ENCODE peak calls at places on chromosomes 16 and 17, in ten cellular contexts. X is progenitor cell of endocrine pancreas, S is esophagus muscularis mucosa, K is Peyer's patch, W is breast epithelium, R is heart right ventricle, B is uterus, E is psoas muscle, V is fibroblast of villous mesenchyme, Y is A549. J is an unnamed sample.

GRCh38 chr17:7794063-7794663 is 39.9 kb upstream of the KDM6B start:
- DNase-seq in X (no peak), S (no peak), K (no peak), W (no peak), R (no peak), B (no peak), E (no peak), V (no peak), Y (no peak), J (no peak)

GRCh38 chr17:42920922-42921321 is 20.3 kb downstream of the G6PC1 start:
- DNase-seq in X (no peak), S (no peak), K (no peak), W (no peak), R (peak; percentile 73), B (peak; percentile 58), E (peak; percentile 15), V (no peak), Y (no peak), J (no peak)

GRCh38 chr17:75557852-75558665 is 29.5 kb upstream of the MYO15B start:
- DNase-seq in X (no peak), S (no peak), K (peak; percentile 52), W (no peak), R (no peak), B (no peak), E (no peak), V (no peak), Y (no peak), J (no peak)

GRCh38 chr17:258045-258734 is 76.7 kb upstream of the DOC2B start:
- DNase-seq in X (no peak), S (no peak), K (no peak), W (peak; percentile 14), R (no peak), B (peak; percentile 13), E (no peak), V (no peak), Y (no peak), J (no peak)

GRCh38 chr17:50274142-50274944 is at the start of gene TMEM92:
- DNase-seq in X (peak; percentile 53), S (no peak), K (peak; percentile 90), W (no peak), R (no peak), B (peak; percentile 65), E (no peak), V (no peak), Y (peak; percentile 86), J (no peak)

GRCh38 chr16:29857133-29857760 is 5.8 kb downstream of the CDIPT start:
- DNase-seq in X (no peak), S (no peak), K (no peak), W (no peak), R (no peak), B (no peak), E (no peak), V (peak; percentile 96), Y (no peak), J (no peak)

GRCh38 chr16:10521681-10522274 is 58.6 kb downstream of the EMP2 start:
- DNase-seq in X (peak; percentile 29), S (no peak), K (no peak), W (no peak), R (peak; percentile 58), B (peak; percentile 63), E (peak; percentile 22), V (peak; percentile 75), Y (peak; percentile 45), J (no peak)

GRCh38 chr17:48236681-48237134 is 129.1 kb downstream of the SNX11 start:
- DNase-seq in X (no peak), S (no peak), K (no peak), W (no peak), R (no peak), B (no peak), E (no peak), V (no peak), Y (peak; percentile 29), J (no peak)

GRCh38 chr16:74723224-74723623 is 22.6 kb upstream of the MLKL start:
- DNase-seq in X (no peak), S (no peak), K (peak; percentile 29), W (no peak), R (no peak), B (no peak), E (no peak), V (no peak), Y (no peak), J (no peak)

GRCh38 chr16:1533443-1533951 is at the start of gene TMEM204:
- DNase-seq in X (no peak), S (no peak), K (no peak), W (no peak), R (peak; percentile 90), B (peak; percentile 81), E (peak; percentile 79), V (peak; percentile 90), Y (no peak), J (no peak)

GRCh38 chr17:37849617-37849972 is 74.6 kb upstream of the TBC1D3K start:
- DNase-seq in X (no peak), S (no peak), K (no peak), W (no peak), R (no peak), B (no peak), E (no peak), V (no peak), Y (no peak), J (peak; percentile 28)

GRCh38 chr17:75317671-75318070 is 28.4 kb upstream of the SLC25A19 start:
- DNase-seq in X (no peak), S (no peak), K (no peak), W (no peak), R (no peak), B (no peak), E (no peak), V (no peak), Y (no peak), J (no peak)

GRCh38 chr17:43328650-43329049 is 70.1 kb upstream of the ARL4D start:
- DNase-seq in X (no peak), S (no peak), K (no peak), W (no peak), R (no peak), B (no peak), E (no peak), V (peak; percentile 44), Y (no peak), J (no peak)

GRCh38 chr16:68626557-68626956 is 18.6 kb upstream of the CDH3 start:
- DNase-seq in X (no peak), S (no peak), K (no peak), W (no peak), R (no peak), B (no peak), E (no peak), V (no peak), Y (no peak), J (no peak)

GRCh38 chr17:40303706-40304450 is 5.1 kb upstream of the RARA start:
- DNase-seq in X (no peak), S (no peak), K (no peak), W (no peak), R (no peak), B (peak; percentile 65), E (peak; percentile 27), V (peak; percentile 89), Y (no peak), J (peak; percentile 76)

GRCh38 chr16:534856-535445 is 7.4 kb downstream of the CAPN15 start:
- DNase-seq in X (no peak), S (no peak), K (no peak), W (no peak), R (no peak), B (no peak), E (no peak), V (no peak), Y (no peak), J (no peak)

DNA sequence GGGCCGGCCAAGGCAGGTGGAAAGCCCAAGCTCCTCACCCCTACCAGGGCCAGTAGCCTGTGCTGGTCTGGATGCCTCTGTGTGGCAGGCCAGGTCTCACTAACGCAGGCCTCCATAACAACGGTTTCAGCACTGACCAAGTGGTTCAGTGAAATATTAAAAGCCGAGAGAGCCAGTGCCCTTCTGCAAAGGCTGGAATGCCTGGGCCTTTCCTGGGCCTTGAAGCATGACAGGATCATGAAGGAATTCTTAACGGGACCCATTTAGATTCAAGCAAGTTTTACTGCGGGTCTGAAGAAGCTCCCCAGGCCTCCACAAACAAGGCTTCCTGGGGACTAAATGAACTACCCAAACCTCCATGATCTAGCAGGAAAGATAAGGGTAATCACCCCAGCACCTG is 16.3 kb downstream of the ADAD2 start:
- DNase-seq in X (no peak), S (no peak), K (no peak), W (no peak), R (no peak), B (no peak), E (no peak), V (no peak), Y (no peak), J (no peak)
- TF ChIP-seq CTCF in X (no peak), S (no peak), K (no peak), W (no peak), R (no peak), B (no peak), E (no peak), V (no peak), Y (no peak), J (no peak)

GRCh38 chr17:58193641-58194259 is 1.2 kb downstream of the EPX start:
- DNase-seq in X (no peak), S (no peak), K (no peak), W (no peak), R (no peak), B (no peak), E (no peak), V (no peak), Y (no peak), J (no peak)
- TF ChIP-seq CTCF in X (no peak), S (no peak), K (no peak), W (no peak), R (no peak), B (no peak), E (no peak), V (no peak), Y (no peak), J (no peak)

GRCh38 chr17:5297245-5297644 is 15.2 kb downstream of the RABEP1 start:
- DNase-seq in X (no peak), S (no peak), K (no peak), W (no peak), R (no peak), B (no peak), E (no peak), V (no peak), Y (no peak), J (no peak)
- TF ChIP-seq CTCF in X (no peak), S (no peak), K (no peak), W (no peak), R (no peak), B (no peak), E (no peak), V (no peak), Y (no peak), J (no peak)

DNA sequence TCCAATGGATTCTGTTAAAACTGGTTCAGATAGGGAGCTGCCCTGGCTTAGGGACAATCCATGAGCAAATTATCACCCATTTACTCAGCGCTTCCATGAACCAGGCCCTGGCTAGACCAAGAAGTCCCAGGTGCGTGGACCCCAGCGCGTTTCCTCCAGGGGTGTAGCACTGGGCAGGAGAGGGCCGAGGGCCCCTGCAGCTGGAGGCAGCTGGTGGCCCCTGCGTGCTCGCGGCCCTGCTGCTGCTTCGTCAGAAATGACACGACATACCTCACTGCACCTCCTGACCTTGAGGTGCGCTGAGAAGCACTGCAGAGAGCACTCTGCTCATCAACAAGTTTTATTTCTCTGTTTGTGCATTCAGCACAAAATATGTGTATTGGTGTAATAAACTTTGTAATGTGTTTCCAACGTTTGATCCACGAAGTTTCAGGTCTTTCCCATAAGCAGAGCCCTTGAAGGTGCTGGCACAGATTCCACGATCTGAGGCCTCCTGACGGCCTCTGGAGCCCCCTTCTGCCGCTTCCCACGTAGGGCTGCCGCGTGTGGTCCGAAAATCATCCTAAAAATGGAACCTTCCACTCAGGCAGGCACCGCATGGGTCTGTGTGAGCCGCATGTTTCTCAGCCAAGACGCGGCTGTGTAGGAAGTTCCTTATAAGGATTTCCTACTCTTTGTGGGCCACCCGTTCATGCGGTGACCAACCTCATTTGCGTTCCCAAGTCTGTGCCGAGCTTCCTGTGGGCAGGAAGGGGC is 50.8 kb upstream of the ZCCHC14 start:
- DNase-seq in X (no peak), S (no peak), K (no peak), W (no peak), R (no peak), B (no peak), E (peak; percentile 37), V (peak; percentile 59), Y (no peak), J (no peak)
- TF ChIP-seq CTCF in X (no peak), S (no peak), K (no peak), W (no peak), R (no peak), B (peak; percentile 20), E (no peak), V (peak; percentile 34), Y (no peak), J (no peak)

J was measured in coronary artery.